ENCODE peak calls at places on chromosomes 3 and 15, in nine cellular contexts. One of them, this sample, is unnamed.

GRCh38 chr15:66842710-66843441 is 140.8 kb downstream of the SMAD6 start:
- DNase-seq in H9: no peak
- DNase-seq in fibroblast of gingiva: peak; percentile 82
- DNase-seq in pancreas: peak; percentile 70
- DNase-seq in C1 segment of cervical spinal cord: peak; percentile 12
- DNase-seq in AG09319: no peak
- DNase-seq in H4: peak; percentile 47
- DNase-seq in T-helper 17 cell: no peak
- DNase-seq in foreskin fibroblast: peak; percentile 91
- DNase-seq in this sample: peak; percentile 79

GRCh38 chr15:45891766-45892165 is 256.9 kb downstream of the SQOR start:
- DNase-seq in C1 segment of cervical spinal cord: no peak
- DNase-seq in H9: no peak
- DNase-seq in foreskin fibroblast: peak; percentile 48
- DNase-seq in pancreas: peak; percentile 54
- DNase-seq in H4: no peak
- DNase-seq in fibroblast of gingiva: no peak
- DNase-seq in T-helper 17 cell: no peak
- DNase-seq in AG09319: no peak
- DNase-seq in this sample: peak; percentile 16

GRCh38 chr15:66290518-66290917 is 2.9 kb upstream of the DIS3L start:
- DNase-seq in pancreas: no peak
- DNase-seq in T-helper 17 cell: no peak
- DNase-seq in foreskin fibroblast: no peak
- DNase-seq in H9: no peak
- DNase-seq in H4: no peak
- DNase-seq in fibroblast of gingiva: no peak
- DNase-seq in C1 segment of cervical spinal cord: no peak
- DNase-seq in AG09319: no peak
- DNase-seq in this sample: no peak

GRCh38 chr3:196553551-196553950 is 14.8 kb downstream of the WDR53 start:
- DNase-seq in foreskin fibroblast: no peak
- DNase-seq in C1 segment of cervical spinal cord: no peak
- DNase-seq in T-helper 17 cell: no peak
- DNase-seq in AG09319: no peak
- DNase-seq in H9: no peak
- DNase-seq in pancreas: no peak
- DNase-seq in fibroblast of gingiva: no peak
- DNase-seq in H4: no peak
- DNase-seq in this sample: no peak

GRCh38 chr3:23919628-23920027 is 2.7 kb downstream of the RPL15 start:
- DNase-seq in H4: no peak
- DNase-seq in AG09319: no peak
- DNase-seq in H9: no peak
- DNase-seq in T-helper 17 cell: no peak
- DNase-seq in pancreas: no peak
- DNase-seq in fibroblast of gingiva: no peak
- DNase-seq in foreskin fibroblast: no peak
- DNase-seq in C1 segment of cervical spinal cord: no peak
- DNase-seq in this sample: no peak

GRCh38 chr3:40043444-40043755 is 234.0 kb downstream of the MYRIP start:
- DNase-seq in T-helper 17 cell: no peak
- DNase-seq in H9: no peak
- DNase-seq in H4: no peak
- DNase-seq in AG09319: peak; percentile 60
- DNase-seq in fibroblast of gingiva: peak; percentile 69
- DNase-seq in pancreas: no peak
- DNase-seq in foreskin fibroblast: peak; percentile 95
- DNase-seq in C1 segment of cervical spinal cord: peak; percentile 3
- DNase-seq in this sample: peak; percentile 35

GRCh38 chr15:31471731-31472430 is 145.2 kb downstream of the KLF13 start:
- DNase-seq in pancreas: no peak
- DNase-seq in AG09319: no peak
- DNase-seq in foreskin fibroblast: peak; percentile 87
- DNase-seq in H4: peak; percentile 50
- DNase-seq in C1 segment of cervical spinal cord: no peak
- DNase-seq in T-helper 17 cell: no peak
- DNase-seq in H9: peak; percentile 5
- DNase-seq in fibroblast of gingiva: peak; percentile 45
- DNase-seq in this sample: peak; percentile 88

GRCh38 chr15:101036189-101036588 is 117.0 kb downstream of the LRRK1 start:
- DNase-seq in fibroblast of gingiva: no peak
- DNase-seq in AG09319: no peak
- DNase-seq in T-helper 17 cell: no peak
- DNase-seq in C1 segment of cervical spinal cord: no peak
- DNase-seq in H4: no peak
- DNase-seq in foreskin fibroblast: no peak
- DNase-seq in H9: no peak
- DNase-seq in pancreas: no peak
- DNase-seq in this sample: no peak

GRCh38 chr3:58082047-58082446 is 73.8 kb downstream of the FLNB start:
- DNase-seq in foreskin fibroblast: peak; percentile 50
- DNase-seq in AG09319: no peak
- DNase-seq in fibroblast of gingiva: no peak
- DNase-seq in T-helper 17 cell: no peak
- DNase-seq in H4: no peak
- DNase-seq in pancreas: no peak
- DNase-seq in C1 segment of cervical spinal cord: no peak
- DNase-seq in H9: no peak
- DNase-seq in this sample: no peak

GRCh38 chr15:38072007-38072506 is 137.6 kb downstream of the TMCO5A start:
- DNase-seq in C1 segment of cervical spinal cord: peak; percentile 69
- DNase-seq in fibroblast of gingiva: no peak
- DNase-seq in H4: no peak
- DNase-seq in foreskin fibroblast: no peak
- DNase-seq in pancreas: peak; percentile 30
- DNase-seq in H9: no peak
- DNase-seq in T-helper 17 cell: no peak
- DNase-seq in AG09319: no peak
- DNase-seq in this sample: no peak

GRCh38 chr3:190424478-190425439 is 24.9 kb downstream of the TMEM207 start:
- DNase-seq in T-helper 17 cell: no peak
- DNase-seq in C1 segment of cervical spinal cord: peak; percentile 28
- DNase-seq in H4: peak; percentile 83
- DNase-seq in AG09319: peak; percentile 54
- DNase-seq in foreskin fibroblast: peak; percentile 77
- DNase-seq in fibroblast of gingiva: peak; percentile 73
- DNase-seq in H9: peak; percentile 75
- DNase-seq in pancreas: peak; percentile 59
- DNase-seq in this sample: peak; percentile 58

GRCh38 chr3:67018105-67018788 is 20.1 kb downstream of the KBTBD8 start:
- DNase-seq in H4: no peak
- DNase-seq in H9: no peak
- DNase-seq in T-helper 17 cell: no peak
- DNase-seq in foreskin fibroblast: peak; percentile 35
- DNase-seq in fibroblast of gingiva: no peak
- DNase-seq in AG09319: no peak
- DNase-seq in C1 segment of cervical spinal cord: no peak
- DNase-seq in pancreas: no peak
- DNase-seq in this sample: no peak

GRCh38 chr15:94235681-94236080 is 4.3 kb downstream of the MCTP2 start:
- DNase-seq in H9: no peak
- DNase-seq in C1 segment of cervical spinal cord: no peak
- DNase-seq in H4: no peak
- DNase-seq in pancreas: no peak
- DNase-seq in foreskin fibroblast: no peak
- DNase-seq in T-helper 17 cell: no peak
- DNase-seq in AG09319: no peak
- DNase-seq in fibroblast of gingiva: no peak
- DNase-seq in this sample: no peak

GRCh38 chr3:47578119-47578630 is 490 bp downstream of the CSPG5 start:
- DNase-seq in H4: no peak
- DNase-seq in fibroblast of gingiva: no peak
- DNase-seq in AG09319: no peak
- DNase-seq in H9: peak; percentile 72
- DNase-seq in T-helper 17 cell: peak; percentile 46
- DNase-seq in pancreas: peak; percentile 23
- DNase-seq in foreskin fibroblast: peak; percentile 44
- DNase-seq in C1 segment of cervical spinal cord: no peak
- DNase-seq in this sample: peak; percentile 88

GRCh38 chr3:29441020-29441324 is 160.1 kb downstream of the RBMS3 start:
- DNase-seq in foreskin fibroblast: no peak
- DNase-seq in H9: no peak
- DNase-seq in fibroblast of gingiva: no peak
- DNase-seq in pancreas: no peak
- DNase-seq in T-helper 17 cell: no peak
- DNase-seq in AG09319: no peak
- DNase-seq in H4: no peak
- DNase-seq in C1 segment of cervical spinal cord: no peak
- DNase-seq in this sample: no peak

GRCh38 chr3:50324351-50325144 is 2.0 kb upstream of the HYAL2 start:
- DNase-seq in T-helper 17 cell: peak; percentile 40
- DNase-seq in C1 segment of cervical spinal cord: peak; percentile 39
- DNase-seq in H4: no peak
- DNase-seq in fibroblast of gingiva: peak; percentile 43
- DNase-seq in foreskin fibroblast: peak; percentile 87
- DNase-seq in AG09319: no peak
- DNase-seq in pancreas: no peak
- DNase-seq in H9: peak; percentile 90
- DNase-seq in this sample: peak; percentile 78

GRCh38 chr3:17372811-17373210 is 369.6 kb downstream of the TBC1D5 start:
- DNase-seq in H9: no peak
- DNase-seq in C1 segment of cervical spinal cord: no peak
- DNase-seq in fibroblast of gingiva: peak; percentile 70
- DNase-seq in foreskin fibroblast: peak; percentile 22
- DNase-seq in AG09319: no peak
- DNase-seq in T-helper 17 cell: no peak
- DNase-seq in pancreas: no peak
- DNase-seq in H4: no peak
- DNase-seq in this sample: peak; percentile 33